ENCODE peak calls at places on chromosomes 7 and 10, in five cellular contexts. C is Panc1; D is NCI-H2107; M is activated naive CD4-positive, alpha-beta T cell treated with Interleukin-2 at 50 U/mL for 16 hours; F is mesenchymal stem cell. G is an unnamed sample.

GRCh38 chr7:130461256-130461655 is 20.4 kb upstream of the CEP41 start:
- DNase-seq in D (no peak), M (no peak), C (no peak), F (no peak), G (no peak)

GRCh38 chr7:157391036-157391710 is 54.4 kb downstream of the DNAJB6 start:
- DNase-seq in F (no peak), D (no peak), C (no peak), M (no peak), G (no peak)

GRCh38 chr7:96414931-96415292 is 93.0 kb upstream of the SLC25A13 start:
- DNase-seq in M (peak), D (peak), C (peak), F (peak), G (no peak)

GRCh38 chr7:86733783-86734182 is 90.1 kb downstream of the GRM3 start:
- DNase-seq in F (peak), C (no peak), D (no peak), M (no peak), G (no peak)

GRCh38 chr7:121530251-121531174 is 134.4 kb upstream of the FAM3C start:
- DNase-seq in F (peak), C (peak), D (no peak), M (peak), G (peak)

GRCh38 chr7:5514440-5515035 is 90.9 kb upstream of the TNRC18 start:
- DNase-seq in M (no peak), D (no peak), F (peak), C (no peak), G (no peak)

GRCh38 chr10:99435986-99436633 is 5.7 kb upstream of the GOT1 start:
- DNase-seq in M (no peak), D (no peak), C (peak), F (peak), G (no peak)

GRCh38 chr10:131979821-131980270 is 1.9 kb downstream of the BNIP3 start:
- DNase-seq in F (peak), D (no peak), C (no peak), M (no peak), G (no peak)

GRCh38 chr10:105195831-105196230 is 554.7 kb downstream of the SORCS3 start:
- DNase-seq in D (no peak), C (no peak), F (no peak), M (no peak), G (no peak)

GRCh38 chr10:79936625-79937255 is 12.2 kb downstream of the SFTPD start:
- DNase-seq in F (no peak), C (no peak), D (no peak), M (no peak), G (no peak)

GRCh38 chr7:87797798-87798403 is 78.3 kb downstream of the SLC25A40 start:
- DNase-seq in C (peak), M (no peak), D (no peak), F (peak), G (no peak)

GRCh38 chr10:111879964-111880363 is 303.6 kb downstream of the GPAM start:
- DNase-seq in M (no peak), D (no peak), F (no peak), C (no peak), G (no peak)

GRCh38 chr10:29446327-29446726 is 157.5 kb downstream of the LYZL1 start:
- DNase-seq in M (no peak), C (no peak), D (no peak), F (peak), G (no peak)

GRCh38 chr10:14560794-14561765 is 213.6 kb downstream of the FAM107B start:
- DNase-seq in D (peak), M (peak), C (no peak), F (no peak), G (no peak)

GRCh38 chr10:81018898-81019890 is 481.5 kb downstream of the SH2D4B start:
- DNase-seq in C (peak), F (peak), M (no peak), D (no peak), G (no peak)

GRCh38 chr7:26891400-26892355 is 27.3 kb upstream of the SKAP2 start:
- DNase-seq in C (no peak), M (no peak), F (no peak), D (no peak), G (no peak)

GRCh38 chr10:48701139-48701901 is 16.6 kb downstream of the WDFY4 start:
- DNase-seq in M (no peak), F (no peak), D (no peak), C (no peak), G (no peak)

GRCh38 chr10:93722550-93722949 is 20.2 kb upstream of the FRA10AC1 start:
- DNase-seq in F (no peak), M (no peak), C (no peak), D (no peak), G (no peak)

GRCh38 chr10:17665742-17666141 is 21.8 kb downstream of the STAM start:
- DNase-seq in M (no peak), C (peak), F (peak), D (no peak), G (peak)

GRCh38 chr10:111954364-111954763 is 229.2 kb downstream of the GPAM start:
- DNase-seq in M (no peak), C (no peak), D (no peak), F (no peak), G (no peak)

GRCh38 chr10:119786117-119786769 is 60.4 kb downstream of the INPP5F start:
- DNase-seq in M (no peak), F (peak), C (no peak), D (no peak), G (no peak)

GRCh38 chr7:4771737-4772136 is 3.7 kb upstream of the AP5Z1 start:
- DNase-seq in C (no peak), M (no peak), D (no peak), F (no peak), G (no peak)

GRCh38 chr7:113010377-113010776 is 76.2 kb downstream of the GPR85 start:
- DNase-seq in D (no peak), F (no peak), C (no peak), M (no peak), G (no peak)

GRCh38 chr7:138613630-138614029 is 87.5 kb downstream of the SVOPL start:
- DNase-seq in C (no peak), D (no peak), M (no peak), F (no peak), G (no peak)

G was measured in gastrocnemius medialis.